ENCODE peak calls at places on chromosomes 7 and 10, in ten cellular contexts. S, P, M, Z, Q, F, T, D, K and N are unnamed samples.

GRCh38 chr10:10520391-10521385 is 497.0 kb upstream of the CELF2 start:
- DNase-seq in S (no peak), P (no peak), M (no peak), Z (no peak), Q (no peak), F (no peak), T (no peak), D (no peak), K (no peak), N (no peak)

GRCh38 chr7:121371367-121371766 is 24.7 kb downstream of the FAM3C start:
- DNase-seq in S (no peak), P (no peak), M (no peak), Z (no peak), Q (no peak), F (no peak), T (no peak), D (no peak), K (no peak), N (no peak)

GRCh38 chr7:73341877-73342276 is 13.9 kb downstream of the FKBP6 start:
- DNase-seq in S (no peak), P (peak), M (peak), Z (no peak), Q (no peak), F (no peak), T (no peak), D (no peak), K (peak), N (no peak)

GRCh38 chr7:99002827-99003212 is 124.5 kb downstream of the TRRAP start:
- DNase-seq in S (no peak), P (no peak), M (no peak), Z (no peak), Q (no peak), F (no peak), T (no peak), D (no peak), K (no peak), N (no peak)

GRCh38 chr10:73850863-73851461 is 23.4 kb downstream of the CAMK2G start:
- DNase-seq in S (no peak), P (peak), M (no peak), Z (no peak), Q (peak), F (no peak), T (peak), D (no peak), K (no peak), N (peak)

GRCh38 chr10:111916011-111916410 is 267.6 kb downstream of the GPAM start:
- DNase-seq in S (no peak), P (no peak), M (no peak), Z (no peak), Q (no peak), F (no peak), T (no peak), D (no peak), K (no peak), N (no peak)

GRCh38 chr10:29646238-29646902 is 11.6 kb upstream of the SVIL start:
- DNase-seq in S (peak), P (peak), M (peak), Z (peak), Q (no peak), F (no peak), T (peak), D (no peak), K (peak), N (no peak)

GRCh38 chr7:91573405-91573804 is 307.1 kb downstream of the MTERF1 start:
- DNase-seq in S (no peak), P (no peak), M (no peak), Z (no peak), Q (no peak), F (no peak), T (no peak), D (no peak), K (no peak), N (no peak)

GRCh38 chr7:30470163-30470770 is 8.3 kb downstream of the NOD1 start:
- DNase-seq in S (no peak), P (peak), M (no peak), Z (no peak), Q (peak), F (no peak), T (peak), D (no peak), K (no peak), N (no peak)

GRCh38 chr7:98930921-98931320 is 52.6 kb downstream of the TRRAP start:
- DNase-seq in S (no peak), P (no peak), M (no peak), Z (no peak), Q (no peak), F (no peak), T (no peak), D (no peak), K (no peak), N (no peak)

GRCh38 chr7:130276796-130277762 is 10.4 kb downstream of the CPA2 start:
- DNase-seq in S (no peak), P (peak), M (peak), Z (no peak), Q (no peak), F (no peak), T (no peak), D (no peak), K (no peak), N (no peak)

DNA sequence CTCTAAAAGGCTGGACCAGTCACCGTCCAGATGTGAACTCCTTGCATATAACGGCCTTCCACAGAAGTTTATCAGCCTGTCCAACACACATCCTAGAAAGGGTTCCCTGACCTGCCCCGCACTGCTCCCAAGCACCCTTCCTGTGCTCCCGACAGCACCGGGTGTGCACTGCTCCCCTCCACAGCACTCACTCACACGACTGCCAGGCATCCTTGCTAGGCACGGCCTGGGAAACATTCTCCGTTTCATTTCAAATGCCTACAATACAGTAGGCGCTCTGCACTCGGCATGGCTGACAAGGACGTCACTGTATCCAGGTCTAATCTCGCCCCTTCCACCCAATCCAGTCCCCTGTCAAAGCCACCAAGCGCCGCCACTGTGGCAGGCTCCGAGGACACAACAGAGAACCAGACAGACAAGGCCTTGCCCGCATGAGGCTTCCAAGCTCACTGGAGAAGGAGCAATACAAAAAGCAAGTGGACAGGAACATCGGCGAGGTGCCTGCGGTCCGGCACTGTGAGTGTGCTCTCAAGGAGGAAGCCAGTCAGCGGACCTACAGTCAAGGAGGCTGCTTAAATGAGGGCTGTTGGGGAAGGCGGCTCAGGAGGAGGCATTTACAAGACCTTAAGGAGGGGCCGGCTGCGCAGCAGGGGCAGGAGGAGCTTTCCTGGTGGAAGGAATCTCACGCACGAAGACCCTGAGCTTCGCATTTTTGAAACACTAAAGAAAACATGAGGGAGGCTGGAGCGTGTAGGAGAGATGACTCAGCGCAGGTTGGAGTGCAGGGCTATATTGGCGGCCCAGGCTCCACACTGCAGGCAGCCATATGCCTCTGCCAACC is 29.2 kb downstream of the GNA12 start:
- DNase-seq in S (no peak), P (no peak), M (no peak), Z (no peak), Q (no peak), F (peak), T (peak), D (no peak), K (no peak), N (no peak)
- TF ChIP-seq CTCF in S (no peak), P (no peak), M (no peak), Z (no peak), Q (no peak), F (no peak), T (no peak), D (no peak), K (no peak), N (peak)

DNA sequence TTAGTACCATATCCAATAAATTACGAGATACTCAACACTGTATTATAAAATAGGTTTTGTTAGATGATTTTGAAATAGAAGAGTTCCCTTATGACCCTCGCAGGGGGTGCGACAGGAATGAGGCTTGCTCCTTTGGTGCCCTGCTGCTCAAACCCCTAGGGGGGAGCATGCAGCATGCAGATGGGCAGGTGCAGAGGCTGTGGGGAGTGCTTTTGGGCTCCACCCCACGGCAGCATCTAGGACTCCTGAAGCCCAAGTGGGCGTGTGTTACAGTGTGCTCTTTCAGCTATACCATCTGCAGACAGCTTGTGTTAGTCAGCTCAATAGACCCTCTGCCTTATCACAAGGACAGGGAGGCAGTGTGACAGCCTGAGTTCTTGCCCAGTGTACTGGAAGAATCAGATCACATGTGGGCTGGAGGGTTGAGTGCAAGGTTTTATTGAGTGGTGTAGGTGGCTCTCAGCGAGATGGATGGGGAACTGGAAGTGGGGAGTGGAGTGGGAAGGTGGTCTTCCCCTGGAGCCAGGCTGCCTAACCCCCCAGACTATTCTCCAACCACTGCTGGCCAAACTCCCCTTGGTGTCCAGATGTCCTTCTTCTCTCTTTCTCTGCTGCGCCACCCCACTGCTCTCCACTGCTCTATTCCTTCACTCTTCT is 3.1 kb upstream of the MRC1 start:
- DNase-seq in S (no peak), P (no peak), M (peak), Z (no peak), Q (no peak), F (no peak), T (no peak), D (no peak), K (no peak), N (no peak)
- TF ChIP-seq CTCF in S (no peak), P (no peak), M (no peak), Z (no peak), Q (peak), F (no peak), T (no peak), D (no peak), K (peak), N (no peak)

DNA sequence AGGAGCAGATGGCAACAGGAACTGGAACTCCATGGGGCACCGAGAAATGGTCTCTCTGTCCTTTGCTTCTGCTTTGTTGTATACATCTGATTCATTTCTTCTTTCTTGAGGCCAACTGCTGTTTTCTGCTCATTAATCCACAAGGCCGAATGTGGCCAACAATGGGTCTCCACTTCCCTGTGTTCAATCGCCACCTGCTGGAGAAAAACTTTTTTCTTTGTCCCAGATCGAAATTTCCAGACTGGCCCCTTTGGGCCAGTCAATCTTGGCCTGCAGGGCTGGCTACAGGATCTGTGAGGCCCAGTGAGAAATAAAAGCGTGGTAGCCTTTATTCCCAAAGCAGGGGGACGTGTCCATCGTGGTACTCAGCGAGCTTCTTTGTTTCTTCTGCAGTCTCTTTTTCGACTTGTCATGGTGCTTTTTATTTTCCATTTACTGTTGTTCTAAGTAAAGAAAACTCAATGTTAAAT is 58.8 kb downstream of the PARP12 start:
- DNase-seq in S (no peak), P (peak), M (peak), Z (no peak), Q (no peak), F (peak), T (no peak), D (no peak), K (no peak), N (peak)
- TF ChIP-seq CTCF in S (peak), P (peak), M (peak), Z (peak), Q (peak), F (peak), T (no peak), D (peak), K (peak), N (peak)

GRCh38 chr7:35032166-35032565 is 5.1 kb downstream of the DPY19L1 start:
- DNase-seq in S (no peak), P (no peak), M (no peak), Z (no peak), Q (no peak), F (no peak), T (no peak), D (no peak), K (no peak), N (no peak)
- TF ChIP-seq CTCF in S (no peak), P (no peak), M (no peak), Z (no peak), Q (no peak), F (no peak), T (no peak), D (no peak), K (no peak), N (no peak)

GRCh38 chr10:120012133-120012405 is 119.5 kb downstream of the SEC23IP start:
- DNase-seq in S (no peak), P (no peak), M (no peak), Z (no peak), Q (no peak), F (no peak), T (no peak), D (no peak), K (no peak), N (no peak)
- TF ChIP-seq CTCF in S (no peak), P (no peak), M (no peak), Z (no peak), Q (no peak), F (no peak), T (no peak), D (no peak), K (no peak), N (no peak)

GRCh38 chr7:66246549-66247171 is 41.5 kb downstream of the TPST1 start:
- DNase-seq in S (no peak), P (no peak), M (no peak), Z (no peak), Q (no peak), F (no peak), T (no peak), D (no peak), K (no peak), N (no peak)
- TF ChIP-seq CTCF in S (no peak), P (no peak), M (no peak), Z (no peak), Q (no peak), F (no peak), T (no peak), D (no peak), K (no peak), N (no peak)